ENCODE peak calls at places on chromosomes 13 and 19, in eight cellular contexts. L is aorta, V is tibial nerve, X is testis, F is left ventricle myocardium inferior, A is GM23248, H is breast epithelium, M is psoas muscle. J is an unnamed sample. For H3K9me3, the result is how much of the 10 kb centered on the place peaks cover.

GRCh38 chr19:54517483-54517882 is 14.9 kb downstream of the LAIR2 start:
- DNase-seq in M (no peak), H (peak), X (peak), A (peak), L (no peak), F (peak), V (no peak), J (no peak)

GRCh38 chr13:112756967-112757758 is 67.3 kb downstream of the ATP11A start:
- DNase-seq in L (peak), H (no peak), M (peak), V (no peak), A (no peak), F (no peak), X (peak), J (no peak)

GRCh38 chr13:52070929-52071523 is 46.5 kb downstream of the UTP14C start:
- DNase-seq in V (no peak), A (peak), F (no peak), L (no peak), H (no peak), X (no peak), M (no peak), J (no peak)

GRCh38 chr19:2646866-2647535 is 55.5 kb downstream of the GNG7 start:
- DNase-seq in M (no peak), L (no peak), V (no peak), H (no peak), X (no peak), F (no peak), A (no peak), J (no peak)

GRCh38 chr13:49319555-49320350 is 72.0 kb downstream of the CDADC1 start:
- DNase-seq in F (no peak), M (no peak), A (peak), H (no peak), X (no peak), V (no peak), L (no peak), J (no peak)

GRCh38 chr19:10543420-10544241 is at the start of gene ATG4D:
- DNase-seq in X (peak), F (peak), V (peak), M (peak), H (peak), A (peak), L (peak), J (peak)

GRCh38 chr19:6576869-6577281 is 14.1 kb downstream of the CD70 start:
- DNase-seq in H (no peak), X (no peak), A (no peak), L (no peak), V (no peak), F (no peak), M (no peak), J (no peak)

GRCh38 chr19:38073806-38074685 is 150.0 kb downstream of the DPF1 start:
- DNase-seq in A (no peak), M (no peak), F (no peak), X (no peak), V (no peak), L (no peak), H (no peak), J (no peak)

GRCh38 chr19:14089662-14090508 is 666 bp downstream of the SAMD1 start:
- DNase-seq in X (no peak), M (peak), F (peak), H (no peak), A (peak), V (no peak), L (peak), J (peak)

GRCh38 chr19:7619671-7620441 is 9.5 kb downstream of the XAB2 start:
- DNase-seq in L (no peak), V (no peak), X (no peak), M (peak), A (no peak), F (no peak), H (peak), J (no peak)

GRCh38 chr13:31016342-31017325 is 84.2 kb downstream of the TEX26 start:
- DNase-seq in M (no peak), L (no peak), X (no peak), F (no peak), H (no peak), A (no peak), V (no peak), J (no peak)

GRCh38 chr13:24361138-24361537 is 51.8 kb downstream of the C1QTNF9 start:
- DNase-seq in M (no peak), H (no peak), L (no peak), A (no peak), V (no peak), F (no peak), X (no peak), J (no peak)

DNA sequence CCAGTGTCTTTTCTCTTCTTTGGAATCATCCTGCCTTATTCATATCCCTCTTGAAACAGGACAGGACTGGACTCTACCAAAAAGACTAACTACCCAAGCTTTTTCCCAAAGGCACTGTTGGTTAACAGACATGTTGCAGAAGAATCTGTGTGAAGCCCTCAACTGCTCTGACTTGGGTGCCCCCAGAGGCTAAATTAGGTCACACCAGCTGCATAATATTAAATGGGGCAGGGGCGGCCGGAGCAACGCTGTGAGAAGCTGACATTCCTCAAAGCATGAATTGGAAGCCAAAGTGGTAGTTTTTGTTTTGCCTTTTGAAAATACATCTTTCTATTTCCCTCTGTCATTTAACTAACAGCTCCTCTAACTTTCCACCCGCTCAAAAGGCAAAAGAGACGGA is 185.9 kb downstream of the LHFPL6 start:
- DNase-seq in X (no peak), A (peak), F (no peak), V (no peak), L (no peak), M (no peak), H (no peak), J (no peak)
- H3K27ac ChIP-seq in X (no peak), A (peak), F (peak), V (peak), L (peak), M (no peak), H (no peak), J (peak)

GRCh38 chr19:56960959-56961622 is 120.6 kb upstream of the PEG3 start:
- DNase-seq in H (no peak), M (no peak), X (no peak), L (no peak), F (no peak), A (no peak), V (no peak), J (no peak)
- H3K9me3 ChIP-seq in H (under half), M (under half), X (under half), L (under half), F (under half), A (under half), V (under half), J (under half)

DNA sequence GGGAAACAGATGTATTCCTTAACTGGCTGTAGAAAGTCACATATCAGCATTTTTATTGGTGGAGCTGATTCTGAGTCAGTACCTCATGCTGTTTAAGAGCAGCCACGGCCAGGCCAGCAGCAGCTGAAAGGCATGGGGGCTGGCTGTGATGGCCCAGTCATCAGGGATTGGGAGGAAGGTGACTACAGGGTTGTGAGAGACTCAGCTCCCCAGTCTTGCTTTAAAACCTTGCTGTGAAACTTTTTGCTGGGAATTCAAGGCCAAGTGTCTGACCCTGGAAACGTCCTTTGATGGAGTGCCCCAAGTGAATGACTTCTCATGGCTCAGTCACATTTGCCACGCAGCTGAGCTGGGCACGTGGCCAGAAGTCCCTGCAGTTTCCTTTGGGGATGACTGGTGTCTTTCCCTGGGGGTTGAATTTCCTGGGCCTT is 39.1 kb upstream of the RNF113B start:
- DNase-seq in L (peak), H (no peak), F (peak), V (no peak), M (peak), A (peak), X (peak), J (peak)
- H3K27ac ChIP-seq in L (no peak), H (peak), F (peak), V (no peak), M (no peak), A (peak), X (no peak), J (peak)

GRCh38 chr13:80668452-80668851 is 327.5 kb upstream of the SPRY2 start:
- DNase-seq in V (no peak), F (no peak), A (no peak), H (no peak), L (no peak), M (no peak), X (no peak), J (no peak)

GRCh38 chr13:80665792-80666333 is 324.9 kb upstream of the SPRY2 start:
- DNase-seq in X (no peak), L (no peak), A (no peak), M (no peak), H (no peak), V (no peak), F (no peak), J (no peak)

GRCh38 chr13:80666782-80667537 is 326.0 kb upstream of the SPRY2 start:
- DNase-seq in X (no peak), F (no peak), L (no peak), V (no peak), A (no peak), M (no peak), H (no peak), J (no peak)

GRCh38 chr13:80664930-80665329 is 324.0 kb upstream of the SPRY2 start:
- DNase-seq in X (no peak), H (no peak), F (no peak), V (no peak), L (no peak), M (no peak), A (no peak), J (no peak)

DNA sequence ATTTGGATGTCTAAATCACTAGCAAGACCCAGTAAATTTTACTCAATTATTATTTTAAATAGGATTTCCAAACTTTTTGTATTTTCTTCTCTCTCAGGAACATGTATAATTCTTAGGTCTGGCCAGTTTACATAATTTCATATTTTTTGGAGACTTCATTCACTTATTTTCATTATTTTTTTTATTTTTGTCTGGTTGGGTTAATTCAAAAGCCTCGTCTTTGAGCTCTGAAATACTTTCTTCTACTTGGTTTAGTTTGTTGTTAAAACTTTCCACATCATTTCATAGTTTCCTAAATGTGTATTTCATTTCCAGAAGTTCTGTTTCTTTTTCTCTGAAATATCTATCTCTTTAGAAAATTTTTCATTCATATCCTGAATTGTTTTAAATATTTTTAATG is 322.9 kb upstream of the SPRY2 start:
- DNase-seq in X (no peak), H (no peak), A (no peak), L (no peak), M (no peak), F (no peak), V (no peak), J (no peak)
- H3K9me3 ChIP-seq in X (under half), H (under half), A (under half), L (under half), M (under half), F (under half), V (under half), J (under half)

GRCh38 chr19:1229837-1230584 is 7.8 kb downstream of the CBARP start:
- DNase-seq in H (no peak), V (no peak), X (no peak), M (no peak), F (no peak), L (no peak), A (no peak), J (no peak)
- H3K27ac ChIP-seq in H (no peak), V (no peak), X (no peak), M (no peak), F (no peak), L (no peak), A (no peak), J (no peak)

DNA sequence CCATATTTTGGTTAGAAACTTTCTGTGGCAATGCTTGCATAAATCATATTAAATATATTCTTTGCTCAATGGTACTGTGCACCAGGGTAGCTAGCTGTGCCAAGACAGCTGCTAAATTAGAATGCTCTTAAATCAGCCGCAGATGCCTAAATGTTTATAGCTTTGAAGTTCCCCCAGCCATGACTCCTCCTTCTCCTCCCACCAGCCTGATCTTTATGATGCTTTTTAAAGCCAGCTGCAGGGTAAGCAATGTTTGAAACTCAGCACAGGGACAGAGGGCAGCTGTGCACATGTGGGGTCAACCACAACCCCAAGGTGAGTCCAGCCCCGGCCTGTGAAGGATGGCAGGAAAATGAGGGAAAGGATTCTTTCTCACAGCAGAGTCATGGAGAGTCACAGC is 635.8 kb downstream of the UQCRFS1 start:
- DNase-seq in V (no peak), H (no peak), X (no peak), M (no peak), A (no peak), L (no peak), F (no peak), J (no peak)
- H3K9me3 ChIP-seq in V (under half), H (under half), X (under half), M (under half), A (under half), L (under half), F (under half), J (under half)

GRCh38 chr19:16373989-16374388 is 49.4 kb downstream of the KLF2 start:
- DNase-seq in H (no peak), V (no peak), A (no peak), L (no peak), F (no peak), X (no peak), M (peak), J (no peak)
- H3K27ac ChIP-seq in H (no peak), V (peak), A (no peak), L (no peak), F (peak), X (no peak), M (no peak), J (no peak)

GRCh38 chr19:52366414-52366824 is 3.3 kb upstream of the ZNF880 start:
- DNase-seq in X (no peak), A (no peak), M (no peak), F (no peak), H (no peak), V (no peak), L (no peak), J (no peak)
- H3K9me3 ChIP-seq in X (under half), A (under half), M (half or more), F (half or more), H (half or more), V (half or more), L (under half), J (half or more)

J was measured in tibial artery.